ENCODE peak calls at places on chromosome 16, in eight cellular contexts. One of them, this sample, is unnamed.

GRCh38 chr16:78244131-78244899 is 144.9 kb downstream of the WWOX start:
- DNase-seq in substantia nigra: no peak
- DNase-seq in RWPE1: peak
- DNase-seq in cardiac muscle cell: no peak
- DNase-seq in H9: no peak
- DNase-seq in CD8-positive, alpha-beta memory T cell: no peak
- DNase-seq in mammary epithelial cell: no peak
- DNase-seq in MM.1S: no peak
- DNase-seq in this sample: no peak

GRCh38 chr16:79598341-79599181 is 2.0 kb downstream of the MAF start:
- DNase-seq in substantia nigra: peak
- DNase-seq in RWPE1: no peak
- DNase-seq in cardiac muscle cell: peak
- DNase-seq in H9: peak
- DNase-seq in CD8-positive, alpha-beta memory T cell: peak
- DNase-seq in mammary epithelial cell: peak
- DNase-seq in MM.1S: peak
- DNase-seq in this sample: no peak

GRCh38 chr16:30858829-30859423 is 35.0 kb downstream of the BCL7C start:
- DNase-seq in substantia nigra: no peak
- DNase-seq in RWPE1: no peak
- DNase-seq in cardiac muscle cell: no peak
- DNase-seq in H9: no peak
- DNase-seq in CD8-positive, alpha-beta memory T cell: no peak
- DNase-seq in mammary epithelial cell: no peak
- DNase-seq in MM.1S: no peak
- DNase-seq in this sample: no peak

GRCh38 chr16:17258848-17259713 is 211.7 kb downstream of the XYLT1 start:
- DNase-seq in substantia nigra: no peak
- DNase-seq in RWPE1: no peak
- DNase-seq in cardiac muscle cell: no peak
- DNase-seq in H9: peak
- DNase-seq in CD8-positive, alpha-beta memory T cell: no peak
- DNase-seq in mammary epithelial cell: no peak
- DNase-seq in MM.1S: peak
- DNase-seq in this sample: no peak

GRCh38 chr16:72864130-72864833 is 183.6 kb downstream of the ZFHX3 start:
- DNase-seq in substantia nigra: no peak
- DNase-seq in RWPE1: no peak
- DNase-seq in cardiac muscle cell: no peak
- DNase-seq in H9: no peak
- DNase-seq in CD8-positive, alpha-beta memory T cell: no peak
- DNase-seq in mammary epithelial cell: no peak
- DNase-seq in MM.1S: no peak
- DNase-seq in this sample: no peak

GRCh38 chr16:22373662-22374310 is 633 bp downstream of the CDR2 start:
- DNase-seq in substantia nigra: no peak
- DNase-seq in RWPE1: no peak
- DNase-seq in cardiac muscle cell: no peak
- DNase-seq in H9: peak
- DNase-seq in CD8-positive, alpha-beta memory T cell: peak
- DNase-seq in mammary epithelial cell: no peak
- DNase-seq in MM.1S: peak
- DNase-seq in this sample: no peak

GRCh38 chr16:78775161-78775561 is 675.7 kb downstream of the WWOX start:
- DNase-seq in substantia nigra: no peak
- DNase-seq in RWPE1: no peak
- DNase-seq in cardiac muscle cell: no peak
- DNase-seq in H9: no peak
- DNase-seq in CD8-positive, alpha-beta memory T cell: no peak
- DNase-seq in mammary epithelial cell: no peak
- DNase-seq in MM.1S: no peak
- DNase-seq in this sample: no peak

GRCh38 chr16:11016993-11017392 is 72.6 kb downstream of the CLEC16A start:
- DNase-seq in substantia nigra: no peak
- DNase-seq in RWPE1: peak
- DNase-seq in cardiac muscle cell: peak
- DNase-seq in H9: no peak
- DNase-seq in CD8-positive, alpha-beta memory T cell: no peak
- DNase-seq in mammary epithelial cell: peak
- DNase-seq in MM.1S: no peak
- DNase-seq in this sample: peak

GRCh38 chr16:89322381-89323119 is 105.0 kb downstream of the ZNF778 start:
- DNase-seq in substantia nigra: no peak
- DNase-seq in RWPE1: no peak
- DNase-seq in cardiac muscle cell: peak
- DNase-seq in H9: peak
- DNase-seq in CD8-positive, alpha-beta memory T cell: no peak
- DNase-seq in mammary epithelial cell: no peak
- DNase-seq in MM.1S: no peak
- DNase-seq in this sample: no peak

GRCh38 chr16:57798953-57799618 is 3.2 kb downstream of the KIFC3 start:
- DNase-seq in substantia nigra: no peak
- DNase-seq in RWPE1: no peak
- DNase-seq in cardiac muscle cell: no peak
- DNase-seq in H9: no peak
- DNase-seq in CD8-positive, alpha-beta memory T cell: no peak
- DNase-seq in mammary epithelial cell: no peak
- DNase-seq in MM.1S: no peak
- DNase-seq in this sample: no peak

GRCh38 chr16:57798267-57798810 is 4.0 kb downstream of the KIFC3 start:
- DNase-seq in substantia nigra: no peak
- DNase-seq in RWPE1: no peak
- DNase-seq in cardiac muscle cell: no peak
- DNase-seq in H9: no peak
- DNase-seq in CD8-positive, alpha-beta memory T cell: no peak
- DNase-seq in mammary epithelial cell: no peak
- DNase-seq in MM.1S: no peak
- DNase-seq in this sample: no peak

GRCh38 chr16:57801098-57801855 is 1.0 kb downstream of the KIFC3 start:
- DNase-seq in substantia nigra: no peak
- DNase-seq in RWPE1: peak
- DNase-seq in cardiac muscle cell: peak
- DNase-seq in H9: no peak
- DNase-seq in CD8-positive, alpha-beta memory T cell: no peak
- DNase-seq in mammary epithelial cell: peak
- DNase-seq in MM.1S: no peak
- DNase-seq in this sample: no peak

GRCh38 chr16:57800213-57801097 is 1.8 kb downstream of the KIFC3 start:
- DNase-seq in substantia nigra: no peak
- DNase-seq in RWPE1: no peak
- DNase-seq in cardiac muscle cell: no peak
- DNase-seq in H9: no peak
- DNase-seq in CD8-positive, alpha-beta memory T cell: no peak
- DNase-seq in mammary epithelial cell: no peak
- DNase-seq in MM.1S: no peak
- DNase-seq in this sample: no peak

GRCh38 chr16:57799619-57800212 is 2.6 kb downstream of the KIFC3 start:
- DNase-seq in substantia nigra: no peak
- DNase-seq in RWPE1: no peak
- DNase-seq in cardiac muscle cell: no peak
- DNase-seq in H9: no peak
- DNase-seq in CD8-positive, alpha-beta memory T cell: no peak
- DNase-seq in mammary epithelial cell: no peak
- DNase-seq in MM.1S: no peak
- DNase-seq in this sample: no peak
- H3K27ac ChIP-seq in substantia nigra: peak
- H3K27ac ChIP-seq in RWPE1: peak
- H3K27ac ChIP-seq in cardiac muscle cell: no peak
- H3K27ac ChIP-seq in H9: no peak
- H3K27ac ChIP-seq in CD8-positive, alpha-beta memory T cell: no peak
- H3K27ac ChIP-seq in mammary epithelial cell: no peak
- H3K27ac ChIP-seq in MM.1S: no peak
- H3K27ac ChIP-seq in this sample: peak

GRCh38 chr16:74446866-74447265 is 25.6 kb upstream of the CLEC18B start:
- DNase-seq in substantia nigra: no peak
- DNase-seq in RWPE1: no peak
- DNase-seq in cardiac muscle cell: no peak
- DNase-seq in H9: no peak
- DNase-seq in CD8-positive, alpha-beta memory T cell: no peak
- DNase-seq in mammary epithelial cell: no peak
- DNase-seq in MM.1S: no peak
- DNase-seq in this sample: no peak

GRCh38 chr16:74450236-74450635 is 29.0 kb upstream of the CLEC18B start:
- DNase-seq in substantia nigra: no peak
- DNase-seq in RWPE1: no peak
- DNase-seq in cardiac muscle cell: peak
- DNase-seq in H9: no peak
- DNase-seq in CD8-positive, alpha-beta memory T cell: no peak
- DNase-seq in mammary epithelial cell: no peak
- DNase-seq in MM.1S: no peak
- DNase-seq in this sample: no peak

GRCh38 chr16:74447578-74447977 is 26.3 kb upstream of the CLEC18B start:
- DNase-seq in substantia nigra: no peak
- DNase-seq in RWPE1: no peak
- DNase-seq in cardiac muscle cell: no peak
- DNase-seq in H9: no peak
- DNase-seq in CD8-positive, alpha-beta memory T cell: no peak
- DNase-seq in mammary epithelial cell: no peak
- DNase-seq in MM.1S: no peak
- DNase-seq in this sample: no peak

GRCh38 chr16:74449470-74449869 is 28.2 kb upstream of the CLEC18B start:
- DNase-seq in substantia nigra: no peak
- DNase-seq in RWPE1: peak
- DNase-seq in cardiac muscle cell: no peak
- DNase-seq in H9: no peak
- DNase-seq in CD8-positive, alpha-beta memory T cell: no peak
- DNase-seq in mammary epithelial cell: peak
- DNase-seq in MM.1S: no peak
- DNase-seq in this sample: no peak

DNA sequence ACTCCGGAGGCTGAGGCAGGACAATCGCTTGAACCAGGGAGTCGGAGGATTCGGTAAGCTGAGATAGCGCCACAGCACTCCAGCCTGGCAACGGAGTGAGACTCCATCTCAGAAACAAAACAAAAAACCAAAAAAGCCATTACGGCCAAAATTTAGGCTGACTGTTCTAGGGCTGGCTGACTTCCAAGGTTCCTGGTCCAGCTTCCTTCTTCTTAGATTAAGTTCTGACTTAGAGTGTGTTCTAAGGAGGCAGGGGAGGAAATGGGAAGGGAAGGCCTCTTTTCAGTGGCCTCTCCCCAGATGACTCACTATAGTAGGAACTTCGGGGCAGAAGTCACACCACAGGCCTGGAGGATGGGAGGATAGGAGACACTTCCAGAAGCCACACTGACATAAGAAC is 27.7 kb upstream of the CLEC18B start:
- DNase-seq in substantia nigra: no peak
- DNase-seq in RWPE1: peak
- DNase-seq in cardiac muscle cell: peak
- DNase-seq in H9: no peak
- DNase-seq in CD8-positive, alpha-beta memory T cell: no peak
- DNase-seq in mammary epithelial cell: peak
- DNase-seq in MM.1S: no peak
- DNase-seq in this sample: no peak
- H3K27ac ChIP-seq in substantia nigra: no peak
- H3K27ac ChIP-seq in RWPE1: peak
- H3K27ac ChIP-seq in cardiac muscle cell: no peak
- H3K27ac ChIP-seq in H9: no peak
- H3K27ac ChIP-seq in CD8-positive, alpha-beta memory T cell: no peak
- H3K27ac ChIP-seq in mammary epithelial cell: peak
- H3K27ac ChIP-seq in MM.1S: no peak
- H3K27ac ChIP-seq in this sample: peak

DNA sequence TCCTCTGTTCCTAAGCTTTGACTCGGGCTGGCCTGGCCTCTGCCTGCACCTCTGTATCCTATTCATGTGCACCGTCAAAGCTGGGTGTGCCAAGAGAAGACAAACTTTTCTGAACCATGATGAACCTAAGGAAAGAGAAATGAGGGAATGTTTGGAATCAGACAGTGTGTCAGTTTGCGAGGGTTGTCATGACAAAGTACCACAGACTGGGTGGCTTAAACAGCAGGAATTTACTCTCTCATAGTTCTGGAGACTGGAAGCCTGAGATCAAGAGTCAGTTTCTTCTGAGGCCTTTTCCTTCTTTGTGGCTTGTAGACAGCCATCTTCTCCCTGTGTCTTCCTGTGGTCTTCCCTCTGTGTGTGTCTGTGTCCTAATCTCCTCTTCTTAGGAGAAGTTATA is 129.0 kb downstream of the KATNIP start:
- DNase-seq in substantia nigra: no peak
- DNase-seq in RWPE1: no peak
- DNase-seq in cardiac muscle cell: no peak
- DNase-seq in H9: no peak
- DNase-seq in CD8-positive, alpha-beta memory T cell: no peak
- DNase-seq in mammary epithelial cell: no peak
- DNase-seq in MM.1S: no peak
- DNase-seq in this sample: no peak
- H3K27ac ChIP-seq in substantia nigra: no peak
- H3K27ac ChIP-seq in RWPE1: no peak
- H3K27ac ChIP-seq in cardiac muscle cell: no peak
- H3K27ac ChIP-seq in H9: no peak
- H3K27ac ChIP-seq in CD8-positive, alpha-beta memory T cell: no peak
- H3K27ac ChIP-seq in mammary epithelial cell: no peak
- H3K27ac ChIP-seq in MM.1S: no peak
- H3K27ac ChIP-seq in this sample: no peak

GRCh38 chr16:50645858-50646257 is 35.3 kb downstream of the SNX20 start:
- DNase-seq in substantia nigra: no peak
- DNase-seq in RWPE1: no peak
- DNase-seq in cardiac muscle cell: no peak
- DNase-seq in H9: no peak
- DNase-seq in CD8-positive, alpha-beta memory T cell: no peak
- DNase-seq in mammary epithelial cell: no peak
- DNase-seq in MM.1S: no peak
- DNase-seq in this sample: no peak

GRCh38 chr16:50643192-50643591 is 37.9 kb downstream of the SNX20 start:
- DNase-seq in substantia nigra: no peak
- DNase-seq in RWPE1: no peak
- DNase-seq in cardiac muscle cell: no peak
- DNase-seq in H9: no peak
- DNase-seq in CD8-positive, alpha-beta memory T cell: no peak
- DNase-seq in mammary epithelial cell: no peak
- DNase-seq in MM.1S: no peak
- DNase-seq in this sample: no peak

GRCh38 chr16:50644245-50644644 is 36.9 kb downstream of the SNX20 start:
- DNase-seq in substantia nigra: no peak
- DNase-seq in RWPE1: no peak
- DNase-seq in cardiac muscle cell: no peak
- DNase-seq in H9: no peak
- DNase-seq in CD8-positive, alpha-beta memory T cell: no peak
- DNase-seq in mammary epithelial cell: no peak
- DNase-seq in MM.1S: no peak
- DNase-seq in this sample: no peak

GRCh38 chr16:50644730-50645129 is 36.4 kb downstream of the SNX20 start:
- DNase-seq in substantia nigra: no peak
- DNase-seq in RWPE1: peak
- DNase-seq in cardiac muscle cell: peak
- DNase-seq in H9: peak
- DNase-seq in CD8-positive, alpha-beta memory T cell: peak
- DNase-seq in mammary epithelial cell: peak
- DNase-seq in MM.1S: peak
- DNase-seq in this sample: no peak

DNA sequence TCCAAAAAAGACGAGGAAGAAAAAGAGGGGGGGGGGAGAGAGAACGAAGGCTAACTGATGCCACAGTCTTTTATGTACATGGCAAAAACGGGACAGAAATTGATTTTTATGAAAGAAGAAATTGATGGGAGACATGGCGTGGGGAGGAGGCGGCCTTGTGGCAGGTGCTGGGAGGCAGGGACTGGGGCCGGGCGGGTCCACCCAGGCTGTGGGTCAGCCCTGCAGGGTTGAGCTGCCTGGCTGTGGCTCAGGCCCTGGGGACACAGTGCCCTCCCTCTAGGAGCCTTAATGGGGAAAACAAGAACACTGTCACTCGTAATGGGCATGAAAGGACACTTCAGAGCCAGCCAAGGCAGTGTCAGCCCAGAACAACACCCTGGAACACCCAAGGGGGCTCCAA is 34.8 kb downstream of the SNX20 start:
- DNase-seq in substantia nigra: no peak
- DNase-seq in RWPE1: no peak
- DNase-seq in cardiac muscle cell: no peak
- DNase-seq in H9: no peak
- DNase-seq in CD8-positive, alpha-beta memory T cell: no peak
- DNase-seq in mammary epithelial cell: no peak
- DNase-seq in MM.1S: no peak
- DNase-seq in this sample: no peak
- H3K27ac ChIP-seq in substantia nigra: no peak
- H3K27ac ChIP-seq in RWPE1: no peak
- H3K27ac ChIP-seq in cardiac muscle cell: no peak
- H3K27ac ChIP-seq in H9: no peak
- H3K27ac ChIP-seq in CD8-positive, alpha-beta memory T cell: no peak
- H3K27ac ChIP-seq in mammary epithelial cell: no peak
- H3K27ac ChIP-seq in MM.1S: no peak
- H3K27ac ChIP-seq in this sample: no peak